ENCODE peak calls at places on chromosomes 16 and 17, in seven cellular contexts. W, H, D, K, M, J and S are unnamed samples. For H3K4me1, the result is how much of the 10 kb centered on the place peaks cover.

GRCh38 chr16:72134507-72134906 is 37.4 kb downstream of the PMFBP1 start:
- DNase-seq in W (no peak), H (no peak), D (no peak), K (no peak), M (no peak), J (no peak), S (no peak)

GRCh38 chr16:69613283-69614154 is 47.8 kb downstream of the NFAT5 start:
- DNase-seq in W (no peak), H (no peak), D (no peak), K (no peak), M (peak), J (no peak), S (no peak)

GRCh38 chr17:32158870-32159585 is 16.7 kb downstream of the RHOT1 start:
- DNase-seq in W (no peak), H (no peak), D (no peak), K (no peak), M (no peak), J (no peak), S (no peak)

GRCh38 chr16:66774981-66775380 is 23.6 kb upstream of the DYNC1LI2 start:
- DNase-seq in W (no peak), H (no peak), D (no peak), K (no peak), M (no peak), J (no peak), S (no peak)

GRCh38 chr16:71311553-71312158 is 22.5 kb upstream of the CMTR2 start:
- DNase-seq in W (peak), H (peak), D (peak), K (no peak), M (no peak), J (no peak), S (no peak)

GRCh38 chr17:77332981-77333685 is 192.4 kb downstream of the SEC14L1 start:
- DNase-seq in W (no peak), H (no peak), D (no peak), K (peak), M (peak), J (peak), S (peak)

GRCh38 chr17:78118801-78119241 is 9.7 kb downstream of the TMC6 start:
- DNase-seq in W (no peak), H (no peak), D (no peak), K (no peak), M (no peak), J (no peak), S (no peak)

GRCh38 chr17:12727881-12728280 is 61.4 kb upstream of the ARHGAP44 start:
- DNase-seq in W (no peak), H (no peak), D (no peak), K (no peak), M (no peak), J (no peak), S (no peak)

GRCh38 chr17:1301546-1301945 is 22.1 kb downstream of the TRARG1 start:
- DNase-seq in W (no peak), H (no peak), D (no peak), K (no peak), M (no peak), J (no peak), S (no peak)

GRCh38 chr17:41082565-41083136 is 1.3 kb upstream of the KRTAP4-7 start:
- DNase-seq in W (no peak), H (no peak), D (no peak), K (no peak), M (peak), J (no peak), S (no peak)

GRCh38 chr17:4194796-4195195 is 51.8 kb downstream of the CYB5D2 start:
- DNase-seq in W (no peak), H (no peak), D (no peak), K (no peak), M (no peak), J (no peak), S (no peak)

GRCh38 chr16:83706394-83706793 is 101.4 kb upstream of the HSBP1 start:
- DNase-seq in W (no peak), H (no peak), D (no peak), K (no peak), M (peak), J (no peak), S (no peak)

GRCh38 chr16:75317101-75317522 is 65.7 kb upstream of the BCAR1 start:
- DNase-seq in W (no peak), H (no peak), D (no peak), K (no peak), M (no peak), J (no peak), S (no peak)

GRCh38 chr17:27457731-27458523 is 1.7 kb downstream of the KSR1 start:
- DNase-seq in W (peak), H (peak), D (no peak), K (no peak), M (no peak), J (no peak), S (no peak)

GRCh38 chr16:64736887-64737286 is 385.0 kb downstream of the CDH11 start:
- DNase-seq in W (no peak), H (no peak), D (no peak), K (no peak), M (no peak), J (no peak), S (no peak)

GRCh38 chr17:63476857-63477470 is at the start of gene ACE:
- DNase-seq in W (peak), H (peak), D (peak), K (no peak), M (no peak), J (peak), S (peak)

GRCh38 chr16:15836074-15836473 is 20.8 kb downstream of the MYH11 start:
- DNase-seq in W (no peak), H (no peak), D (no peak), K (no peak), M (no peak), J (no peak), S (no peak)
- H3K4me1 ChIP-seq in W (under half), H (under half), D (under half), K (half or more), M (under half), J (under half), S (under half)

DNA sequence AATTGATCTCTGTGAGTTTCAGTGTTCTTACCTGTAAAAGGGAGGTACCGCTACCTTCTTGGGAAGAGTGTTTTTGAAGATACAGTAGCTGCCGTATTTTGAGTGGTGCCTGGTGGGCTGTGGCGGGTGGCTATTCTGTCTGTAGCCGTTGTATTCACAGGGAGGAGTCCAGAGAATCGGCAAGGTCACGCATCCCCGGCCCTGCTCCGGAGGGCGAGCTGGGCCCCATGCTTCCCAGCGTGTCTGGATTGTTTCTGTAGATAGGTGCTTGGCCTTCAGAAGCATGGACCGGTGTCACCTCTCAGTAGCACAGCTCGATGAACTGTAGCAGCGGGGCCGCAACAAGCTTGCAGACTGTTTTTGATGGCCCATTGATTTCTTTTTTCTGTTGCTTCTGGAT is 295.6 kb downstream of the CPPED1 start:
- DNase-seq in W (no peak), H (no peak), D (no peak), K (peak), M (no peak), J (no peak), S (no peak)
- H3K4me1 ChIP-seq in W (under half), H (under half), D (under half), K (under half), M (under half), J (under half), S (under half)

GRCh38 chr17:67833946-67834631 is 8.8 kb downstream of the BPTF start:
- DNase-seq in W (peak), H (no peak), D (peak), K (no peak), M (no peak), J (no peak), S (no peak)

GRCh38 chr17:67837965-67838364 is 12.7 kb downstream of the BPTF start:
- DNase-seq in W (no peak), H (no peak), D (no peak), K (no peak), M (no peak), J (no peak), S (no peak)

GRCh38 chr17:67836205-67836987 is 11.1 kb downstream of the BPTF start:
- DNase-seq in W (no peak), H (no peak), D (no peak), K (no peak), M (no peak), J (no peak), S (no peak)

GRCh38 chr17:67833134-67833533 is 7.8 kb downstream of the BPTF start:
- DNase-seq in W (no peak), H (no peak), D (no peak), K (no peak), M (no peak), J (no peak), S (no peak)

DNA sequence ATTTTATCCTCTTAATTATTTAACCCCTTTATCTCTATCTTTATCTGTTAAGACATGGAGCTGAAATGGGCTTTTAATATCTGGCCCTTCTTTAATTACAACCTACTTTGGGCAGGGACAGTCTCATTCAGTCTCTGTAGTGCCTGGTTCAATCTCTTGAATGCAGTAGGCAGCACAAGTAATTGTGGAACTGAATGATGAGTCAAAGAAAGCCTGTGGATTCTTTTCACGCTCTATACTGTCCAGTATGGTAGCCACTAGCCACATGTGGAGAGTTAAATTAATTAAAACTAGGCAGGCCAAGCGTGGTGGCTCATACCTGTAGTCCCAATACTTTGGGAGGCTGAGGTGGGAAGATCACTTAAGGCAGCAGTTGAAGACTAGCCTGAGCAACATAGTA is 9.3 kb downstream of the BPTF start:
- DNase-seq in W (no peak), H (no peak), D (no peak), K (no peak), M (no peak), J (no peak), S (no peak)
- H3K4me1 ChIP-seq in W (under half), H (under half), D (under half), K (under half), M (under half), J (under half), S (under half)

GRCh38 chr17:42252528-42253172 is 23.5 kb downstream of the STAT5B start:
- DNase-seq in W (no peak), H (no peak), D (no peak), K (no peak), M (peak), J (no peak), S (no peak)

GRCh38 chr17:42251115-42251514 is 25.1 kb downstream of the STAT5B start:
- DNase-seq in W (peak), H (no peak), D (no peak), K (no peak), M (no peak), J (no peak), S (no peak)

GRCh38 chr17:42247734-42248133 is 28.5 kb downstream of the STAT5B start:
- DNase-seq in W (no peak), H (no peak), D (no peak), K (peak), M (peak), J (no peak), S (no peak)

GRCh38 chr17:42248351-42249179 is 27.6 kb downstream of the STAT5B start:
- DNase-seq in W (peak), H (peak), D (no peak), K (peak), M (no peak), J (peak), S (peak)

GRCh38 chr17:42249681-42250446 is 26.3 kb downstream of the STAT5B start:
- DNase-seq in W (no peak), H (no peak), D (no peak), K (peak), M (no peak), J (no peak), S (peak)
- H3K4me1 ChIP-seq in W (under half), H (under half), D (under half), K (half or more), M (under half), J (under half), S (half or more)

GRCh38 chr16:29975134-29975538 is 1.5 kb downstream of the TAOK2 start:
- DNase-seq in W (no peak), H (no peak), D (no peak), K (no peak), M (no peak), J (no peak), S (no peak)
- H3K4me1 ChIP-seq in W (under half), H (under half), D (under half), K (under half), M (under half), J (under half), S (under half)

GRCh38 chr17:43018932-43019331 is 3.3 kb downstream of the VAT1 start:
- DNase-seq in W (no peak), H (no peak), D (no peak), K (no peak), M (no peak), J (no peak), S (no peak)
- H3K4me1 ChIP-seq in W (under half), H (under half), D (under half), K (under half), M (under half), J (half or more), S (under half)

DNA sequence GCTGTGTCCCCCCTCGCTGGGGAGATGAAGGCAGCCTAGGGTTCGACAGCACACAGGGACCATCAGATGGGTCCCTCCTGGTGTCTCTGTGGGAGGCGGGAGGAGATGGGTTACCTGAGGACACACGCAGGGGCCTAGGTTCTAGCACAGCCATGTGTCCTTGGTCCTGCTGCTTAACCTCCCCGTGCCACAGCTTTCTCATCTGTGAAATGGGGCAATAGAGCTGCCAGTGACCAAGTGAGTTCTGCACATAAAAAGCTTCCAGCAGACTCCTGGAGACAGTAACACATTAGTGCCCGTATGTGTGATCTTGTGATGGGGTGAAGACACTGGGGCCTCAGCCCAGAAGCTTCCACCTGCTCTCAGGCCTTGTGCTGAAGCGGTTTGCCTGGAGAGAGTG is 96.0 kb upstream of the GSE1 start:
- DNase-seq in W (no peak), H (no peak), D (no peak), K (no peak), M (no peak), J (no peak), S (no peak)
- H3K4me1 ChIP-seq in W (under half), H (under half), D (under half), K (under half), M (under half), J (under half), S (under half)